ENCODE peak calls at places on chromosomes 4 and X, in five cellular contexts. S, E, H, T and Q are unnamed samples.

GRCh38 chr4:156948133-156948532 is 23.5 kb downstream of the PDGFC start:
- DNase-seq in H (no peak), T (no peak), E (no peak), S (no peak), Q (no peak)

GRCh38 chr4:21744046-21744445 is 204.5 kb downstream of the KCNIP4 start:
- DNase-seq in S (no peak), E (no peak), H (no peak), T (peak; percentile 35), Q (no peak)

GRCh38 chr4:26787461-26788340 is 72.9 kb upstream of the STIM2 start:
- DNase-seq in H (no peak), S (peak; percentile 65), E (no peak), T (peak; percentile 67), Q (no peak)

GRCh38 chr4:143343276-143343831 is 6.7 kb downstream of the GAB1 start:
- DNase-seq in S (no peak), T (no peak), H (no peak), E (no peak), Q (no peak)

GRCh38 chrX:103329991-103330390 is at the start of gene TCEAL7:
- DNase-seq in H (no peak), S (no peak), E (peak; percentile 31), T (peak; percentile 67), Q (no peak)

GRCh38 chrX:18935893-18936292 is 48.0 kb downstream of the PHKA2 start:
- DNase-seq in S (no peak), E (no peak), H (no peak), T (no peak), Q (no peak)

GRCh38 chrX:15404712-15405111 is 20.5 kb upstream of the VEGFD start:
- DNase-seq in T (peak; percentile 78), S (no peak), E (no peak), H (no peak), Q (no peak)

GRCh38 chrX:55342533-55343501 is 78.1 kb upstream of the PAGE3 start:
- DNase-seq in H (no peak), E (no peak), T (no peak), S (no peak), Q (no peak)

GRCh38 chr4:73704314-73705055 is 35.9 kb upstream of the CXCL8 start:
- DNase-seq in H (no peak), T (peak; percentile 99), S (no peak), E (no peak), Q (peak; percentile 93)

GRCh38 chr4:3009422-3009821 is 46.1 kb downstream of the GRK4 start:
- DNase-seq in E (no peak), S (no peak), H (no peak), T (peak; percentile 70), Q (no peak)

GRCh38 chr4:98747659-98748091 is 89.3 kb upstream of the TSPAN5 start:
- DNase-seq in H (no peak), T (peak; percentile 31), E (no peak), S (no peak), Q (no peak)

GRCh38 chr4:105620640-105621323 is 68.4 kb downstream of the ARHGEF38 start:
- DNase-seq in T (peak; percentile 21), S (no peak), H (no peak), E (no peak), Q (no peak)

GRCh38 chr4:76977731-76978350 is 28.3 kb downstream of the SEPTIN11 start:
- DNase-seq in E (no peak), S (no peak), T (peak; percentile 77), H (no peak), Q (no peak)

GRCh38 chrX:125646195-125646594 is 326.5 kb downstream of the TEX13C start:
- DNase-seq in T (no peak), H (no peak), E (no peak), S (no peak), Q (no peak)

DNA sequence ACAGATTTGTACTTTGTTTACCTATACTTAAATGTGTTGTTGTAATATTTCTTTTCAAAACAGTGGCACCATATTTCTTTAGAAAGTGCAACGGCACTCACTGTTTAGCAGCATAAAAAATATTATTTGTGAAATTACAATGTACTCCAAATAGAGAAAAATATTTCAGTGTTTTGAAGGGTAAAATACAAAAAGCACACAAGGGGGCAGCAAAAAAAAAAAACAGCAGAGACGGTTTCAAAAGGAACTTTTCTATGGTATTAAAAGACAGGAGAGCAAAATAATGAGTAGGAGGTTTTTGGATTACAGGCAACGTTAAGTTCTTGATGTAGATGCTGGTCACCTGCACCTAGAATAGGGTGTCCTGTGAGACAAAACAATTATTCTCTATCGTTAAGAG is 2.0 kb downstream of the NUDT11 start:
- DNase-seq in S (no peak), E (no peak), H (no peak), T (peak; percentile 24), Q (no peak)
- TF ChIP-seq CTCF in S (no peak), E (no peak), H (no peak), T (peak; percentile 15), Q (no peak)

GRCh38 chrX:53166103-53166502 is 58.9 kb downstream of the KDM5C start:
- DNase-seq in S (no peak), H (no peak), E (no peak), T (no peak), Q (no peak)

DNA sequence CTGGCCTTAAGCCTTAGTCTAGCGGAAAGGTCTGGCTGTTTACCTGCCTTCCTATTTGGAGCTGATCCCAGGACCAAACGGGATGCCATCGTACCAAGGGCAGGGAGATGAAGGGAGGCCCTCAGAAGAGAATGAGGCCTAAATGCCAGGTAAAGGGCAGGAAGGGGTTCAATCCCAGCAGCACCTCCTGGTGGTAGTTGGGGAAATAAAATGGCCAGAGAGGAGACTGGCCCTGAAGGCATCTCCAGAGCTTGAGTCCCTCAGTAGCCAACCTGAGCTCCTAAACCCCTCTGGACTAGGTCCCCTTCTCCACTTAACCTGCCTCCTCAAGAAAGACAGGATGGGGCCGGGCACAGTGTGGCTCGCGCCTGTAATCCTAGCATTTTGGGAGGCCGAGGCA is 53.7 kb downstream of the KDM5C start:
- DNase-seq in H (no peak), E (no peak), T (no peak), S (no peak), Q (no peak)
- TF ChIP-seq CTCF in H (no peak), E (no peak), T (no peak), S (no peak), Q (no peak)

GRCh38 chrX:127030011-127030738 is 210.6 kb downstream of the PRR32 start:
- DNase-seq in H (no peak), E (no peak), S (no peak), T (no peak), Q (no peak)
- TF ChIP-seq CTCF in H (no peak), E (no peak), S (no peak), T (no peak), Q (no peak)

DNA sequence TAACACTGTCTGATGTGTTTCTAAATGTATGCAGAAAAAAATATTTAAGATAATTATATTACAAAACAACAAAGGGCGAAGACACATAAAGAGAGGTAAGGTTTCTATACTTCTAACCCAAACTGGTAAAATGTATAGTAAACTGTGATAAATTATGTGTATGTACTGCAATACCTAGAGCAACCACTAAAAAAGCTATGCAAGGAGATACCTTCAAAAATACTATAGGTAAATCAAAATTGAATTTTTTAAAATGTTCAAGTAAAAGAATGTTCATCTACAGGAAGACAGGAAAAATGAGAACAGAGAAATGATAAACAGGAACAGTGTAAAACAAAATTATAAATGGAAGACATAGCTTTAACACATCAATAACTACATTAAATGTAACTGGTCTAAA is 27.3 kb upstream of the RAI2 start:
- DNase-seq in H (no peak), S (no peak), E (no peak), T (no peak), Q (no peak)
- TF ChIP-seq CTCF in H (no peak), S (no peak), E (no peak), T (no peak), Q (no peak)

GRCh38 chrX:42748067-42748850 is 29.7 kb downstream of the PPP1R2C start:
- DNase-seq in T (peak; percentile 59), S (no peak), E (no peak), H (no peak), Q (no peak)
- TF ChIP-seq CTCF in T (no peak), S (no peak), E (no peak), H (no peak), Q (no peak)

GRCh38 chr4:86898562-86898961 is 6.3 kb upstream of the C4orf36 start:
- DNase-seq in S (no peak), T (no peak), H (no peak), E (no peak), Q (no peak)
- TF ChIP-seq CTCF in S (no peak), T (no peak), H (no peak), E (no peak), Q (peak; percentile 13)